ENCODE peak calls at places on chromosomes 11 and 22, in nine cellular contexts. One of them, this sample, is unnamed.

GRCh38 chr22:40239345-40239683 is 61.6 kb downstream of the TNRC6B start:
- DNase-seq in HepG2: no peak
- DNase-seq in A673: no peak
- DNase-seq in GM23338: no peak
- DNase-seq in adrenal gland: no peak
- DNase-seq in brain microvascular endothelial cell: no peak
- DNase-seq in prostate gland: no peak
- DNase-seq in A549: no peak
- DNase-seq in OCI-LY7: no peak
- DNase-seq in this sample: no peak

GRCh38 chr11:44564653-44565007 is 833 bp upstream of the CD82 start:
- DNase-seq in HepG2: no peak
- DNase-seq in A549: peak
- DNase-seq in adrenal gland: no peak
- DNase-seq in OCI-LY7: no peak
- DNase-seq in A673: no peak
- DNase-seq in prostate gland: peak
- DNase-seq in brain microvascular endothelial cell: peak
- DNase-seq in GM23338: peak
- DNase-seq in this sample: peak

GRCh38 chr11:43944761-43945311 is 2.4 kb downstream of the C11orf96 start:
- DNase-seq in prostate gland: peak
- DNase-seq in OCI-LY7: peak
- DNase-seq in brain microvascular endothelial cell: peak
- DNase-seq in GM23338: peak
- DNase-seq in HepG2: peak
- DNase-seq in adrenal gland: peak
- DNase-seq in A549: peak
- DNase-seq in A673: peak
- DNase-seq in this sample: no peak

GRCh38 chr11:115503886-115504278 is 333 bp downstream of the CADM1 start:
- DNase-seq in prostate gland: no peak
- DNase-seq in brain microvascular endothelial cell: no peak
- DNase-seq in HepG2: peak
- DNase-seq in OCI-LY7: no peak
- DNase-seq in A673: no peak
- DNase-seq in GM23338: no peak
- DNase-seq in adrenal gland: no peak
- DNase-seq in A549: peak
- DNase-seq in this sample: no peak

GRCh38 chr22:24768537-24769374 is 5.8 kb downstream of the PIWIL3 start:
- DNase-seq in brain microvascular endothelial cell: peak
- DNase-seq in GM23338: peak
- DNase-seq in A673: peak
- DNase-seq in prostate gland: peak
- DNase-seq in OCI-LY7: peak
- DNase-seq in HepG2: peak
- DNase-seq in adrenal gland: peak
- DNase-seq in A549: peak
- DNase-seq in this sample: peak

GRCh38 chr11:113773092-113773415 is 438 bp downstream of the ZW10 start:
- DNase-seq in adrenal gland: no peak
- DNase-seq in A549: peak
- DNase-seq in prostate gland: peak
- DNase-seq in OCI-LY7: peak
- DNase-seq in brain microvascular endothelial cell: peak
- DNase-seq in GM23338: peak
- DNase-seq in A673: peak
- DNase-seq in HepG2: peak
- DNase-seq in this sample: peak

GRCh38 chr11:72589802-72590761 is 84.1 kb downstream of the PDE2A start:
- DNase-seq in adrenal gland: no peak
- DNase-seq in OCI-LY7: peak
- DNase-seq in A549: peak
- DNase-seq in HepG2: peak
- DNase-seq in brain microvascular endothelial cell: no peak
- DNase-seq in A673: peak
- DNase-seq in prostate gland: no peak
- DNase-seq in GM23338: peak
- DNase-seq in this sample: peak

GRCh38 chr11:17921620-17922473 is 91.0 kb downstream of the SERGEF start:
- DNase-seq in brain microvascular endothelial cell: peak
- DNase-seq in adrenal gland: peak
- DNase-seq in HepG2: no peak
- DNase-seq in GM23338: no peak
- DNase-seq in A549: no peak
- DNase-seq in prostate gland: no peak
- DNase-seq in OCI-LY7: no peak
- DNase-seq in A673: peak
- DNase-seq in this sample: peak

GRCh38 chr11:124086447-124086846 is 28.8 kb upstream of the VWA5A start:
- DNase-seq in prostate gland: no peak
- DNase-seq in A549: no peak
- DNase-seq in A673: peak
- DNase-seq in brain microvascular endothelial cell: no peak
- DNase-seq in HepG2: no peak
- DNase-seq in OCI-LY7: no peak
- DNase-seq in adrenal gland: no peak
- DNase-seq in GM23338: peak
- DNase-seq in this sample: no peak

GRCh38 chr22:37639070-37639760 is at the start of gene SH3BP1:
- DNase-seq in adrenal gland: no peak
- DNase-seq in HepG2: peak
- DNase-seq in A673: peak
- DNase-seq in A549: no peak
- DNase-seq in brain microvascular endothelial cell: no peak
- DNase-seq in GM23338: peak
- DNase-seq in prostate gland: no peak
- DNase-seq in OCI-LY7: peak
- DNase-seq in this sample: peak

GRCh38 chr11:102320679-102321078 is 3.4 kb downstream of the BIRC3 start:
- DNase-seq in prostate gland: no peak
- DNase-seq in GM23338: no peak
- DNase-seq in OCI-LY7: peak
- DNase-seq in A549: no peak
- DNase-seq in HepG2: no peak
- DNase-seq in brain microvascular endothelial cell: no peak
- DNase-seq in A673: no peak
- DNase-seq in adrenal gland: no peak
- DNase-seq in this sample: no peak

GRCh38 chr11:45761659-45762058 is 43.3 kb upstream of the SLC35C1 start:
- DNase-seq in OCI-LY7: no peak
- DNase-seq in HepG2: no peak
- DNase-seq in A673: no peak
- DNase-seq in GM23338: no peak
- DNase-seq in adrenal gland: no peak
- DNase-seq in prostate gland: no peak
- DNase-seq in A549: no peak
- DNase-seq in brain microvascular endothelial cell: no peak
- DNase-seq in this sample: no peak

GRCh38 chr22:30296851-30297250 is 7.5 kb upstream of the CASTOR1 start:
- DNase-seq in OCI-LY7: no peak
- DNase-seq in HepG2: no peak
- DNase-seq in adrenal gland: no peak
- DNase-seq in A673: no peak
- DNase-seq in brain microvascular endothelial cell: no peak
- DNase-seq in prostate gland: no peak
- DNase-seq in A549: no peak
- DNase-seq in GM23338: no peak
- DNase-seq in this sample: peak

GRCh38 chr11:68844801-68845200 is 3.1 kb upstream of the CPT1A start:
- DNase-seq in A673: no peak
- DNase-seq in prostate gland: no peak
- DNase-seq in HepG2: no peak
- DNase-seq in brain microvascular endothelial cell: no peak
- DNase-seq in A549: no peak
- DNase-seq in OCI-LY7: no peak
- DNase-seq in adrenal gland: no peak
- DNase-seq in GM23338: no peak
- DNase-seq in this sample: no peak

GRCh38 chr11:69704508-69705245 is 855 bp upstream of the FGF19 start:
- DNase-seq in brain microvascular endothelial cell: no peak
- DNase-seq in OCI-LY7: no peak
- DNase-seq in GM23338: peak
- DNase-seq in HepG2: no peak
- DNase-seq in A673: peak
- DNase-seq in A549: peak
- DNase-seq in prostate gland: no peak
- DNase-seq in adrenal gland: no peak
- DNase-seq in this sample: no peak

GRCh38 chr11:77789731-77790476 is 30.6 kb downstream of the RSF1 start:
- DNase-seq in brain microvascular endothelial cell: no peak
- DNase-seq in A549: no peak
- DNase-seq in HepG2: no peak
- DNase-seq in prostate gland: no peak
- DNase-seq in adrenal gland: no peak
- DNase-seq in GM23338: peak
- DNase-seq in A673: no peak
- DNase-seq in OCI-LY7: no peak
- DNase-seq in this sample: no peak

DNA sequence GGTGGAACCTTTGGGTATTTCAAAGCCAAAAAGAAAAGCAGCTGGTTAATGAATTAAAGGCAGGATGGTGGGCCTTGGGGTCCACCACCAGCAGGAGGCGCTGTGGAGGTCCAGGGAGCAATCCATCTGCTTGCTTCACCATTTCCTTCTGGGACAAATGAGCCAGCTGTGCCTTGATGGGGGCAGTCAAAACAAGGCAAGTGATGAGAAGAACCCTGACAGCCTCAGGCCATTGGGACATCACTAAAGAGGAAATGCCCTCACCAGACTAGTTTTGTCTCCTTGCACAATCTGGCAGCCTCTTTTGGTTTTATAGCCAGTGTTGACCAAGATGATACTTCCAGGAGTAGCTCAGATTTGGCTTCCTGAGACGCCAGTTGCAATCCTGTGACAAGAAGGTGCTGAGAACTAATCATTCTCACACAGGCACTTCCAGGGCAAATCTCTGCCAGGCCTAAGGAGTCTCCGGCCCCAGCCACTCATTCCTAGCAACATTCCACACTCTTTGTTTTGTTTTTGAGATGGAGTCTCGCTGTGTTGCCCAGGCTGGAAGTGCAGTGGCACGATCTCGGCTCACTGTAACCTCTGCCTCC is 38.2 kb upstream of the WEE1 start:
- DNase-seq in A673: peak
- DNase-seq in A549: no peak
- DNase-seq in brain microvascular endothelial cell: peak
- DNase-seq in HepG2: peak
- DNase-seq in OCI-LY7: peak
- DNase-seq in adrenal gland: peak
- DNase-seq in GM23338: peak
- DNase-seq in prostate gland: peak
- DNase-seq in this sample: peak
- H3K27ac ChIP-seq in A673: no peak
- H3K27ac ChIP-seq in A549: peak
- H3K27ac ChIP-seq in brain microvascular endothelial cell: no peak
- H3K27ac ChIP-seq in HepG2: no peak
- H3K27ac ChIP-seq in OCI-LY7: no peak
- H3K27ac ChIP-seq in adrenal gland: no peak
- H3K27ac ChIP-seq in GM23338: peak
- H3K27ac ChIP-seq in prostate gland: no peak
- H3K27ac ChIP-seq in this sample: no peak

DNA sequence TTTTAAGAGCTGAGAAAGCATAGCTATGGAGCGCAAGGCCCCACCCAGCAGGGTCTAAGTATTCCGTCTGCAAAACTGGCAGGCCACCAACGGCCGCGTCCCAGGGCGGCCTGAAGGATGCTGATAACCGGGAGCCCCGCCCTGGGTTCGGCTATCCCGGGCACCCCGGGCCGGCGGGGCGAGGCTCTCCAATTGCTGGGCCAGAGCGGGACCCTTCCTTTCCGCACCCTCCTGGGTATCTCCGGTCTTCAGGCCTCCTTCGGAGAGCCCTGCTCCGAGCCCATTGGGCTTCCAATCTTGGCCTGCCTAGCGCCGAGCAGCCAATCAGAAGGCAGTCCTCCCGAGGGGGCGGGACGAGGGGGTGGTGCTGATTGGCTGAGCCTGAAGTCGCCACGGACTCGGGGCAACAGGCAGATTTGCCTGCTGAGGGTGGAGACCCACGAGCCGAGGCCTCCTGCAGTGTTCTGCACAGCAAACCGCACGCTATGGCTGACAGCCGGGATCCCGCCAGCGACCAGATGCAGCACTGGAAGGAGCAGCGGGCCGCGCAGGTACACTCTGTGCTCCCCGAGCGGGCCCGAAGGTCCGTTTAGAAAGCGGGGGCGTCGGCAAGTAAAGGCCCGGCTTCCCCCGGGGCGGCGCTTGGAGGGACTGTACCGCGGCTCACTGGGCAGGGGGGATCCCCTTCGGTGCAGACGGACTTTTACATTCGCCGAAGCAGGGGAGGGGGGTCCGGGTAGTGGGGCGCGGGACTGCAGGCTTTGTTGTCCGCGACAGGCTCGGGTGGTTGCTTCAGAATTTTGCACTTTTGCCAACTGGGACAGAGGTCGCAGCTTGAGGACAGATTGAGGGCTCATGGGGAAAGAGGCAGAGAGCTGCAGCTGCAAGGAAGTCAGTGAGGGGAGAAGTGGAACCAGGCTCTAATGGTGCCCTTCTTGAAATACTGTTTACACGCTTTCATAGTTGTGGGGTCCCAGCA is at the start of gene CAT:
- DNase-seq in OCI-LY7: peak
- DNase-seq in GM23338: peak
- DNase-seq in prostate gland: peak
- DNase-seq in brain microvascular endothelial cell: peak
- DNase-seq in A549: peak
- DNase-seq in A673: peak
- DNase-seq in HepG2: peak
- DNase-seq in adrenal gland: peak
- DNase-seq in this sample: peak
- TF ChIP-seq CTCF in OCI-LY7: no peak
- TF ChIP-seq CTCF in GM23338: no peak
- TF ChIP-seq CTCF in prostate gland: no peak
- TF ChIP-seq CTCF in brain microvascular endothelial cell: no peak
- TF ChIP-seq CTCF in A549: no peak
- TF ChIP-seq CTCF in A673: no peak
- TF ChIP-seq CTCF in HepG2: peak
- TF ChIP-seq CTCF in adrenal gland: no peak
- TF ChIP-seq CTCF in this sample: no peak

GRCh38 chr11:15875934-15876333 is 480.4 kb downstream of the SOX6 start:
- DNase-seq in HepG2: no peak
- DNase-seq in brain microvascular endothelial cell: no peak
- DNase-seq in GM23338: no peak
- DNase-seq in A673: no peak
- DNase-seq in prostate gland: no peak
- DNase-seq in OCI-LY7: no peak
- DNase-seq in A549: no peak
- DNase-seq in adrenal gland: no peak
- DNase-seq in this sample: no peak
- H3K27ac ChIP-seq in HepG2: no peak
- H3K27ac ChIP-seq in brain microvascular endothelial cell: no peak
- H3K27ac ChIP-seq in GM23338: no peak
- H3K27ac ChIP-seq in A673: no peak
- H3K27ac ChIP-seq in prostate gland: no peak
- H3K27ac ChIP-seq in OCI-LY7: no peak
- H3K27ac ChIP-seq in A549: no peak
- H3K27ac ChIP-seq in adrenal gland: no peak
- H3K27ac ChIP-seq in this sample: no peak

DNA sequence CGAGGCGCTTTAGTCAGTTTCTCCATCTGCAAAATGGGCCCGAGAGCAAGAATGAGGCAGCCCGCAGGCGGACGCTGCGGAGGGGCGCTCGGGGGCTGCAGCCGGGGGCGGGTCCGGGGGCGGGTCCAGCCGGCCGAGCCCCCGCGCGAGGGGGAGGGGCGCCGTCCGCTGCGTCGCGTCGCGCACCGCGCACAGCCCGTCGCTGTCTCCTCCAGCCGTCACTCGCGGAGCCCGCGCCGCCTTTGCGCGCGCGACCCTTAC is 282 bp downstream of the PC start:
- DNase-seq in brain microvascular endothelial cell: no peak
- DNase-seq in HepG2: no peak
- DNase-seq in GM23338: peak
- DNase-seq in OCI-LY7: no peak
- DNase-seq in prostate gland: no peak
- DNase-seq in A549: no peak
- DNase-seq in A673: no peak
- DNase-seq in adrenal gland: peak
- DNase-seq in this sample: no peak
- TF ChIP-seq CTCF in brain microvascular endothelial cell: no peak
- TF ChIP-seq CTCF in HepG2: no peak
- TF ChIP-seq CTCF in GM23338: no peak
- TF ChIP-seq CTCF in OCI-LY7: no peak
- TF ChIP-seq CTCF in prostate gland: no peak
- TF ChIP-seq CTCF in A549: no peak
- TF ChIP-seq CTCF in A673: no peak
- TF ChIP-seq CTCF in adrenal gland: no peak
- TF ChIP-seq CTCF in this sample: no peak

This sample was measured in thyroid gland.